ENCODE peak calls at places on chromosome 13, in six cellular contexts. W is body of pancreas, M is thoracic aorta, D is bronchial epithelial cell, U is osteocyte, B is fibroblast of mammary gland. Q is an unnamed sample.

GRCh38 chr13:109275848-109276247 is 510.5 kb downstream of the IRS2 start:
- DNase-seq in D (no peak), W (no peak), U (no peak), B (peak; percentile 31), M (no peak), Q (peak; percentile 13)

GRCh38 chr13:25378528-25378927 is 6.8 kb downstream of the ATP8A2 start:
- DNase-seq in B (no peak), M (no peak), U (no peak), D (no peak), W (no peak), Q (no peak)

GRCh38 chr13:114062754-114063153 is 69.7 kb downstream of the RASA3 start:
- DNase-seq in W (no peak), D (no peak), B (no peak), U (no peak), M (no peak), Q (no peak)

GRCh38 chr13:23086951-23087350 is 93.8 kb upstream of the SGCG start:
- DNase-seq in D (no peak), M (no peak), W (no peak), U (no peak), B (no peak), Q (no peak)

GRCh38 chr13:47499358-47500150 is 501.5 kb downstream of the SUCLA2 start:
- DNase-seq in B (peak; percentile 97), D (peak; percentile 79), U (no peak), M (no peak), W (no peak), Q (no peak)

GRCh38 chr13:45989607-45990006 is 62.9 kb downstream of the ZC3H13 start:
- DNase-seq in U (no peak), W (no peak), D (peak; percentile 18), M (no peak), B (peak; percentile 84), Q (no peak)

GRCh38 chr13:64529874-64530485 is 2700.2 kb downstream of the PCDH9 start:
- DNase-seq in M (no peak), B (peak; percentile 14), U (no peak), D (no peak), W (no peak), Q (no peak)

GRCh38 chr13:75256922-75257321 is 225.0 kb downstream of the TBC1D4 start:
- DNase-seq in D (peak; percentile 85), U (no peak), M (no peak), B (no peak), W (no peak), Q (no peak)

GRCh38 chr13:23899555-23899954 is 2.3 kb upstream of the C1QTNF9B start:
- DNase-seq in U (no peak), W (no peak), B (peak; percentile 66), M (no peak), D (peak; percentile 37), Q (no peak)

GRCh38 chr13:101845501-101846012 is 393.1 kb downstream of the ITGBL1 start:
- DNase-seq in D (no peak), M (no peak), B (peak; percentile 1), W (no peak), U (no peak), Q (no peak)

GRCh38 chr13:77506874-77507273 is 28.6 kb upstream of the SCEL start:
- DNase-seq in D (no peak), W (no peak), M (no peak), B (peak; percentile 25), U (no peak), Q (no peak)

GRCh38 chr13:33284916-33285315 is 639 bp downstream of the STARD13 start:
- DNase-seq in D (peak; percentile 74), U (no peak), M (no peak), B (peak; percentile 53), W (no peak), Q (no peak)

GRCh38 chr13:33279414-33279813 is 6.1 kb downstream of the STARD13 start:
- DNase-seq in M (no peak), D (no peak), B (no peak), U (no peak), W (no peak), Q (peak; percentile 54)

GRCh38 chr13:95756072-95756471 is 79.1 kb downstream of the DNAJC3 start:
- DNase-seq in U (no peak), B (peak; percentile 18), M (no peak), D (no peak), W (no peak), Q (no peak)

GRCh38 chr13:33799950-33800592 is 17.9 kb upstream of the RFC3 start:
- DNase-seq in B (peak; percentile 59), D (peak; percentile 43), U (no peak), M (no peak), W (no peak), Q (no peak)

GRCh38 chr13:93045836-93046235 is 180.8 kb upstream of the GPC6 start:
- DNase-seq in W (no peak), M (no peak), U (no peak), D (no peak), B (peak; percentile 5), Q (no peak)

GRCh38 chr13:32791545-32792172 is 205.4 kb downstream of the PDS5B start:
- DNase-seq in W (no peak), M (no peak), U (no peak), B (peak; percentile 9), D (peak; percentile 16), Q (no peak)

GRCh38 chr13:113647351-113648217 is 10.4 kb downstream of the ATP4B start:
- DNase-seq in M (peak; percentile 60), B (peak; percentile 18), D (peak; percentile 39), W (peak; percentile 98), U (peak; percentile 96), Q (peak; percentile 92)

GRCh38 chr13:42970824-42971669 is 21.0 kb downstream of the EPSTI1 start:
- DNase-seq in W (no peak), M (no peak), D (peak; percentile 61), B (peak; percentile 62), U (no peak), Q (no peak)
- TF ChIP-seq CTCF in W (peak; percentile 48), M (peak; percentile 57), D (peak; percentile 70), B (peak; percentile 83), U (peak; percentile 69), Q (no peak)

GRCh38 chr13:112193463-112194166 is 126.7 kb downstream of the SOX1 start:
- DNase-seq in D (no peak), U (no peak), M (no peak), B (no peak), W (no peak), Q (no peak)

GRCh38 chr13:112198611-112199010 is 131.7 kb downstream of the SOX1 start:
- DNase-seq in B (no peak), U (no peak), D (no peak), W (no peak), M (no peak), Q (no peak)

GRCh38 chr13:112188298-112188610 is 121.3 kb downstream of the SOX1 start:
- DNase-seq in M (no peak), U (no peak), W (no peak), D (no peak), B (no peak), Q (no peak)

GRCh38 chr13:112194579-112194978 is 127.6 kb downstream of the SOX1 start:
- DNase-seq in W (no peak), D (no peak), M (no peak), U (no peak), B (no peak), Q (no peak)

GRCh38 chr13:112194167-112194530 is 127.2 kb downstream of the SOX1 start:
- DNase-seq in B (no peak), M (no peak), D (no peak), U (no peak), W (no peak), Q (no peak)
- TF ChIP-seq CTCF in B (no peak), M (no peak), D (no peak), U (no peak), W (no peak), Q (no peak)

DNA sequence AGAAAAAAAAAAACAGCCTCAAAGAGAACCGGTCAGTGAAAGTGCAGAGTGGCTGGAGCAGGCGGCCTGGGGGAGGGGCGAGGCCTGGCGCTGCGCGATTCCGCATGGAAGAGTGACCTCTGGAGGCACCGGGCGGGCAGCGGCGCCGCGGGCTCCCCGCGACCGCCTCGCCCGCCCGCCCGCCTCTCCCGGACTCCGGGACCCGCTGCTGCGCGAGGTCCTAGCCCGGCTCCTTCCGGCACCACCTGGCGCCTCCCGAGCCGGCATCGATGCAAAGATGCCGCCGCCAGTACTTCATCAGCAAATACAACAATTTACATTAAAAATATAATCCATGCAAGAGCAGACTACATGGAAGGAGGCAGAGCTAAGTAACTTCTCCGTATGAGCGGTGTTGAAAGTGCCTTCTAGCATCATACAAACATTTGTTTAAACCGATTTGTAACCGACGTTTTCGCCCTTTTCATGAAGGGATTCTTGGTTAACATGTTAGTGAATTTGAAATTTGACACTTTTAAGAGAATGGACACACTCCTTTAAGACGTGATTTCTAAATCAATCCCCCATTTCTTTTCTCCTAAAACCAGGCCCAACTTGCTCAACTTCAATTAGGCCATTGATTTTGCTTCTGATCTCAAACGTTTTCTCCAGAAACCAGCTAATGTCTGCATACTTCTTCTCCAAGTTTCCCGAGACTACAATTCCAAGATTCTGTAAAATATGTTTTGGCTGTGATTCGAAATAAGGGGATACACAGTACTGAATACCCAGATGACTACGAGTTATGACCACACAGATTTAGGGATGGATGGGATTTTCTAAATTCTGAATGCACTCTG is 2.1 kb downstream of the EFNB2 start:
- DNase-seq in M (no peak), B (peak; percentile 78), U (peak; percentile 94), D (peak; percentile 53), W (peak; percentile 85), Q (peak; percentile 78)
- TF ChIP-seq CTCF in M (peak; percentile 58), B (peak; percentile 35), U (peak; percentile 82), D (peak; percentile 60), W (peak; percentile 68), Q (peak; percentile 39)

GRCh38 chr13:37138169-37138568 is 32.7 kb upstream of the CSNK1A1L start:
- DNase-seq in U (no peak), B (peak; percentile 84), W (no peak), M (no peak), D (peak; percentile 27), Q (no peak)
- TF ChIP-seq CTCF in U (peak; percentile 38), B (peak; percentile 56), W (no peak), M (no peak), D (peak; percentile 23), Q (no peak)

GRCh38 chr13:49517461-49517860 is 21.7 kb downstream of the PHF11 start:
- DNase-seq in U (no peak), M (no peak), B (peak; percentile 34), D (no peak), W (no peak), Q (no peak)
- TF ChIP-seq CTCF in U (peak; percentile 30), M (no peak), B (peak; percentile 35), D (no peak), W (no peak), Q (no peak)

GRCh38 chr13:29589967-29590366 is 5.5 kb downstream of the SLC7A1 start:
- DNase-seq in M (no peak), D (no peak), B (no peak), U (no peak), W (no peak), Q (no peak)
- TF ChIP-seq CTCF in M (no peak), D (no peak), B (no peak), U (peak; percentile 18), W (no peak), Q (no peak)

GRCh38 chr13:27281420-27281819 is 10.8 kb downstream of the RASL11A start:
- DNase-seq in W (no peak), M (no peak), B (no peak), U (no peak), D (no peak), Q (no peak)
- TF ChIP-seq CTCF in W (no peak), M (no peak), B (no peak), U (no peak), D (no peak), Q (no peak)